ENCODE peak calls at places on chromosomes 6 and 20, in nine cellular contexts. P is HCT116, S is dorsolateral prefrontal cortex, E is RWPE1, B is Panc1, R is hepatocyte, M is ovary, N is HFFc6, Q is adrenal gland. I is an unnamed sample.
A peak's percentile ranks its signal among the peaks of the same experiment; 100 is the strongest.

GRCh38 chr6:149864578-149865535 is 698 bp upstream of the LRP11 start:
- DNase-seq in E (peak; percentile 63), B (no peak), P (no peak), Q (peak; percentile 54), S (peak; percentile 42), N (peak; percentile 76), M (no peak), R (peak; percentile 84), I (peak; percentile 43)

GRCh38 chr20:31833130-31833930 is 12.1 kb downstream of the FOXS1 start:
- DNase-seq in M (peak; percentile 51), E (peak; percentile 74), Q (peak; percentile 50), N (no peak), B (no peak), R (peak; percentile 79), P (peak; percentile 36), S (peak; percentile 60), I (no peak)

GRCh38 chr20:46159101-46159897 is 41.2 kb downstream of the CD40 start:
- DNase-seq in Q (no peak), M (no peak), E (no peak), B (no peak), R (no peak), P (no peak), N (no peak), S (no peak), I (no peak)

GRCh38 chr20:46994341-46994740 is 99.7 kb downstream of the EYA2 start:
- DNase-seq in P (no peak), M (no peak), N (no peak), B (no peak), S (no peak), Q (no peak), R (no peak), E (no peak), I (no peak)

GRCh38 chr6:53347921-53348435 is 772 bp downstream of the ELOVL5 start:
- DNase-seq in N (peak; percentile 57), P (no peak), E (peak; percentile 45), S (peak; percentile 54), R (peak; percentile 81), M (peak; percentile 75), Q (peak; percentile 86), B (no peak), I (no peak)

GRCh38 chr6:169323221-169323620 is 69.6 kb upstream of the THBS2 start:
- DNase-seq in E (no peak), M (no peak), B (no peak), S (no peak), N (no peak), P (no peak), R (no peak), Q (no peak), I (no peak)

GRCh38 chr20:62356948-62357667 is 10.0 kb downstream of the LAMA5 start:
- DNase-seq in M (peak; percentile 78), B (no peak), Q (peak; percentile 90), P (no peak), R (no peak), E (peak; percentile 88), S (no peak), N (no peak), I (no peak)

GRCh38 chr6:157670466-157671186 is 152.4 kb upstream of the SNX9 start:
- DNase-seq in N (no peak), R (no peak), M (peak; percentile 59), E (no peak), P (no peak), B (no peak), S (no peak), Q (no peak), I (no peak)

GRCh38 chr20:63980317-63980805 is 571 bp upstream of the PRPF6 start:
- DNase-seq in N (no peak), S (no peak), Q (no peak), P (no peak), R (peak; percentile 7), B (no peak), E (peak; percentile 91), M (no peak), I (no peak)

GRCh38 chr6:36697481-36697903 is at the start of gene RAB44:
- DNase-seq in Q (peak; percentile 6), B (no peak), S (no peak), N (no peak), R (no peak), M (no peak), P (no peak), E (no peak), I (no peak)

GRCh38 chr20:11260611-11261010 is 586.8 kb upstream of the JAG1 start:
- DNase-seq in R (no peak), M (no peak), Q (no peak), B (no peak), N (no peak), S (no peak), E (no peak), P (no peak), I (no peak)

GRCh38 chr6:79005024-79005423 is 73.0 kb downstream of the PHIP start:
- DNase-seq in P (no peak), N (no peak), R (no peak), M (no peak), Q (no peak), B (no peak), E (no peak), S (no peak), I (no peak)

GRCh38 chr6:148494226-148494625 is 151.6 kb downstream of the SASH1 start:
- DNase-seq in M (no peak), E (no peak), B (no peak), R (no peak), P (no peak), N (no peak), Q (no peak), S (no peak), I (no peak)

GRCh38 chr20:37275125-37275524 is 13.5 kb upstream of the GHRH start:
- DNase-seq in N (no peak), M (no peak), P (no peak), S (no peak), E (no peak), B (no peak), Q (no peak), R (no peak), I (no peak)

GRCh38 chr20:37278966-37279590 is 10.4 kb upstream of the MANBAL start:
- DNase-seq in S (no peak), Q (no peak), E (peak; percentile 73), M (no peak), B (no peak), N (peak; percentile 32), P (no peak), R (peak; percentile 22), I (no peak)

GRCh38 chr20:37273988-37274387 is 12.4 kb upstream of the GHRH start:
- DNase-seq in M (no peak), P (no peak), S (no peak), Q (no peak), R (no peak), N (no peak), E (no peak), B (no peak), I (no peak)

GRCh38 chr20:37277253-37277593 is 12.2 kb upstream of the MANBAL start:
- DNase-seq in N (no peak), E (no peak), B (no peak), S (no peak), P (no peak), M (no peak), R (no peak), Q (no peak), I (no peak)

GRCh38 chr20:37276494-37277252 is 12.8 kb upstream of the MANBAL start:
- DNase-seq in N (peak; percentile 67), E (peak; percentile 71), S (no peak), Q (peak; percentile 87), R (peak; percentile 74), B (no peak), M (peak; percentile 85), P (no peak), I (peak; percentile 78)
- TF ChIP-seq CTCF in N (peak; percentile 49), E (peak; percentile 86), S (no peak), Q (peak; percentile 21), R (peak; percentile 59), B (no peak), M (no peak), P (no peak), I (peak; percentile 68)

GRCh38 chr6:143232849-143233248 is 172.2 kb downstream of the AIG1 start:
- DNase-seq in B (no peak), R (peak; percentile 28), E (peak; percentile 30), N (no peak), M (peak; percentile 28), S (no peak), Q (peak; percentile 21), P (peak; percentile 15), I (no peak)
- TF ChIP-seq CTCF in B (peak; percentile 72), R (peak; percentile 37), E (no peak), N (peak; percentile 84), M (no peak), S (peak; percentile 36), Q (peak; percentile 42), P (peak; percentile 79), I (peak; percentile 41)

GRCh38 chr20:50790651-50791277 is 4.1 kb upstream of the BCAS4 start:
- DNase-seq in P (peak; percentile 82), M (peak; percentile 93), Q (peak; percentile 88), E (peak; percentile 98), R (peak; percentile 97), B (peak; percentile 69), S (peak; percentile 69), N (peak; percentile 88), I (peak; percentile 75)
- TF ChIP-seq CTCF in P (peak; percentile 74), M (peak; percentile 86), Q (peak; percentile 70), E (peak; percentile 99), R (peak; percentile 91), B (peak; percentile 95), S (peak; percentile 76), N (peak; percentile 86), I (peak; percentile 91)

GRCh38 chr6:129750390-129750789 is 40.4 kb upstream of the ARHGAP18 start:
- DNase-seq in P (no peak), R (no peak), S (no peak), M (no peak), E (no peak), Q (no peak), B (no peak), N (no peak), I (no peak)

GRCh38 chr6:129747588-129748112 is 37.7 kb upstream of the ARHGAP18 start:
- DNase-seq in E (no peak), Q (no peak), R (no peak), B (no peak), M (no peak), N (no peak), S (no peak), P (no peak), I (no peak)

GRCh38 chr6:129748901-129749748 is 39.1 kb upstream of the ARHGAP18 start:
- DNase-seq in E (peak; percentile 70), R (no peak), B (no peak), M (no peak), N (peak; percentile 80), Q (no peak), S (no peak), P (peak; percentile 86), I (no peak)

GRCh38 chr6:129749749-129750120 is 39.8 kb upstream of the ARHGAP18 start:
- DNase-seq in B (no peak), S (no peak), E (peak; percentile 44), R (no peak), Q (no peak), M (no peak), N (peak; percentile 82), P (peak; percentile 82), I (no peak)

DNA sequence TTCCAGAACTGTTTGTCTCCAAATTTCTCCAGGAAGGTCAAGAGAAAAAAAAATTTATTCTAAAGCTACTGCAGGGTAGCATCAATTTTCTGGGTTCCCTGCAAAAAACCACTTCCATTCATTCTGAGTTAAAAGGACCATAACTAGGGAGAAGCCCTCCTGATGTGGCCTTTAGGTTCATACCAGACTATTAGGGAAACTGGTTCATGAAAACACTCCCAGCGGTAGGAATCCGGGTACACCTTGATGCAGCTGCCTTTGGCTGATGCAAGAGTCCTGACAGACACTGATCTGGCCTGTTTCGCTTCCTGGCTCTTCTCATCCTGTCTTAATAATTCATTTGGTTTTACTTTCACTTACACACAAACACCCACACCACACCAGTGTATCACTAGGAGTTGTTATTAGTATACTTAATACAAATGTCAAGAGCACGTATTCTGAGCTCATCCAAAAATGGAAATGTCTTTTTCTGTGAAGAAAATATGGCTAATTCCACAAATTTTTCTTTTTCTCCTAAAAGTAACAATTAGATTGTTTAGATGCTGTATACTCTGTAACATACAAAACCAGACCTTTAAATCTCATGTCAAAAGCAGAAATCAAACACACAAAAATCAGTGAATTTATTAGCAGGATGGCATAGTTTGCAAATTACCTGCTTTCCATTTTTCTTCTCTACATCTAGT is 38.4 kb upstream of the ARHGAP18 start:
- DNase-seq in R (peak; percentile 37), B (no peak), Q (peak; percentile 48), N (no peak), S (no peak), P (peak; percentile 90), E (peak; percentile 77), M (no peak), I (no peak)
- TF ChIP-seq CTCF in R (no peak), B (no peak), Q (peak; percentile 21), N (no peak), S (no peak), P (peak; percentile 48), E (peak; percentile 37), M (no peak), I (no peak)